ENCODE peak calls at places on chromosomes 2 and 18, in five cellular contexts. One of them, this sample, is unnamed.

GRCh38 chr2:102137138-102137537 is 5.4 kb upstream of the IL1R1 start:
- DNase-seq in BE2C: no peak
- DNase-seq in IMR-90: no peak
- DNase-seq in adrenal gland: no peak
- DNase-seq in GM13977: no peak
- DNase-seq in this sample: no peak

GRCh38 chr2:17791121-17791902 is 24.9 kb upstream of the MSGN1 start:
- DNase-seq in BE2C: no peak
- DNase-seq in IMR-90: peak
- DNase-seq in adrenal gland: no peak
- DNase-seq in GM13977: no peak
- DNase-seq in this sample: no peak

GRCh38 chr18:47689386-47689785 is 241.1 kb downstream of the SMAD2 start:
- DNase-seq in BE2C: no peak
- DNase-seq in IMR-90: no peak
- DNase-seq in adrenal gland: no peak
- DNase-seq in GM13977: no peak
- DNase-seq in this sample: no peak

GRCh38 chr18:59549797-59550516 is 147.3 kb downstream of the CCBE1 start:
- DNase-seq in BE2C: no peak
- DNase-seq in IMR-90: no peak
- DNase-seq in adrenal gland: peak
- DNase-seq in GM13977: no peak
- DNase-seq in this sample: no peak

GRCh38 chr18:26806224-26806623 is 59.3 kb downstream of the AQP4 start:
- DNase-seq in BE2C: no peak
- DNase-seq in IMR-90: no peak
- DNase-seq in adrenal gland: no peak
- DNase-seq in GM13977: no peak
- DNase-seq in this sample: no peak

GRCh38 chr2:29663266-29663665 is 258.1 kb downstream of the ALK start:
- DNase-seq in BE2C: no peak
- DNase-seq in IMR-90: peak
- DNase-seq in adrenal gland: no peak
- DNase-seq in GM13977: no peak
- DNase-seq in this sample: no peak

GRCh38 chr2:20391951-20392699 is 41.5 kb upstream of the PUM2 start:
- DNase-seq in BE2C: no peak
- DNase-seq in IMR-90: no peak
- DNase-seq in adrenal gland: no peak
- DNase-seq in GM13977: no peak
- DNase-seq in this sample: no peak

GRCh38 chr18:66495844-66496243 is 108.0 kb downstream of the CDH19 start:
- DNase-seq in BE2C: peak
- DNase-seq in IMR-90: no peak
- DNase-seq in adrenal gland: peak
- DNase-seq in GM13977: no peak
- DNase-seq in this sample: no peak

GRCh38 chr2:209936106-209936663 is 66.3 kb upstream of the RPE start:
- DNase-seq in BE2C: no peak
- DNase-seq in IMR-90: no peak
- DNase-seq in adrenal gland: no peak
- DNase-seq in GM13977: no peak
- DNase-seq in this sample: no peak

GRCh38 chr2:200089040-200089755 is 133.8 kb downstream of the MAIP1 start:
- DNase-seq in BE2C: no peak
- DNase-seq in IMR-90: peak
- DNase-seq in adrenal gland: no peak
- DNase-seq in GM13977: no peak
- DNase-seq in this sample: no peak

GRCh38 chr18:51275712-51276473 is 78.4 kb upstream of the MEX3C start:
- DNase-seq in BE2C: peak
- DNase-seq in IMR-90: peak
- DNase-seq in adrenal gland: peak
- DNase-seq in GM13977: no peak
- DNase-seq in this sample: no peak

DNA sequence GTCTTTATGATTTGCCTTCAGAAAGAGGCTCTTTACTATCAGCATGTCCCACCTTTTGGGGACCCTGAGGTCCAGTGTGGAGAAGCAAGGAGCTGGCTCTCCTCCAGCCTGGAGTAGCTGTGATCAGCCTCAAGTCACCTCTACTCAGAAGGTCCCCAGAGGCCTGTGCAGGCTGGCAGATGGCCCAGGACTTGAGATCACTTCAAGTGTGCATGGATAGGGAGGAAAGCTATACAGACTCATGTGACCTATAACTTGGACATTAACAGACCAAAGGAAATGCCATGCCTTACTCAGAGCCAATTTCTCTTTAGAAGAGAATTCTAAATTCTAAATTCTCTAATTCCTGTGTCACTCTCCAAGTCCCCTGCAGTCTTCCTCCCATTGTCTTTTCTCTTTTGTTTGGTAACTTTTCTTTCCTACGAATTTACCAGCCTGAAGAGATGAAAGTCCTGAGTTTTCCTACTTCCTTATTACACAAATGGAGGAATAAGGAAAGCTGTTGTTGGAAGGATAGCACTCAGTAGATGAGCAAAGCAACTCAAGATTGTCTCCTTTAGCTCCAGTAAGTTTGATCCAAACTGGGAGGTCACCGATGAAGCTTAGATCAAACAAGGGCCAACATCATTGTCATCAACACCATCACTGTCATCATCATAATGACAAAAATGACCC is 163.9 kb downstream of the GFPT1 start:
- DNase-seq in BE2C: peak
- DNase-seq in IMR-90: peak
- DNase-seq in adrenal gland: peak
- DNase-seq in GM13977: no peak
- DNase-seq in this sample: no peak
- TF ChIP-seq CTCF in BE2C: no peak
- TF ChIP-seq CTCF in IMR-90: no peak
- TF ChIP-seq CTCF in adrenal gland: no peak
- TF ChIP-seq CTCF in GM13977: no peak
- TF ChIP-seq CTCF in this sample: no peak

GRCh38 chr2:156065912-156066311 is 266.6 kb downstream of the NR4A2 start:
- DNase-seq in BE2C: no peak
- DNase-seq in IMR-90: no peak
- DNase-seq in adrenal gland: no peak
- DNase-seq in GM13977: no peak
- DNase-seq in this sample: no peak
- TF ChIP-seq CTCF in BE2C: no peak
- TF ChIP-seq CTCF in IMR-90: no peak
- TF ChIP-seq CTCF in adrenal gland: no peak
- TF ChIP-seq CTCF in GM13977: peak
- TF ChIP-seq CTCF in this sample: peak

GRCh38 chr2:160278889-160279196 is 78.8 kb upstream of the ITGB6 start:
- DNase-seq in BE2C: no peak
- DNase-seq in IMR-90: peak
- DNase-seq in adrenal gland: no peak
- DNase-seq in GM13977: no peak
- DNase-seq in this sample: no peak
- TF ChIP-seq CTCF in BE2C: peak
- TF ChIP-seq CTCF in IMR-90: peak
- TF ChIP-seq CTCF in adrenal gland: peak
- TF ChIP-seq CTCF in GM13977: no peak
- TF ChIP-seq CTCF in this sample: no peak

GRCh38 chr2:121635371-121635770 is 13.9 kb downstream of the CLASP1 start:
- DNase-seq in BE2C: no peak
- DNase-seq in IMR-90: no peak
- DNase-seq in adrenal gland: no peak
- DNase-seq in GM13977: no peak
- DNase-seq in this sample: no peak

GRCh38 chr2:121644715-121645114 is 4.5 kb downstream of the CLASP1 start:
- DNase-seq in BE2C: no peak
- DNase-seq in IMR-90: no peak
- DNase-seq in adrenal gland: no peak
- DNase-seq in GM13977: no peak
- DNase-seq in this sample: no peak

GRCh38 chr2:121638333-121638732 is 10.9 kb downstream of the CLASP1 start:
- DNase-seq in BE2C: no peak
- DNase-seq in IMR-90: no peak
- DNase-seq in adrenal gland: no peak
- DNase-seq in GM13977: no peak
- DNase-seq in this sample: no peak

GRCh38 chr2:121643877-121644276 is 5.4 kb downstream of the CLASP1 start:
- DNase-seq in BE2C: no peak
- DNase-seq in IMR-90: no peak
- DNase-seq in adrenal gland: no peak
- DNase-seq in GM13977: no peak
- DNase-seq in this sample: no peak

DNA sequence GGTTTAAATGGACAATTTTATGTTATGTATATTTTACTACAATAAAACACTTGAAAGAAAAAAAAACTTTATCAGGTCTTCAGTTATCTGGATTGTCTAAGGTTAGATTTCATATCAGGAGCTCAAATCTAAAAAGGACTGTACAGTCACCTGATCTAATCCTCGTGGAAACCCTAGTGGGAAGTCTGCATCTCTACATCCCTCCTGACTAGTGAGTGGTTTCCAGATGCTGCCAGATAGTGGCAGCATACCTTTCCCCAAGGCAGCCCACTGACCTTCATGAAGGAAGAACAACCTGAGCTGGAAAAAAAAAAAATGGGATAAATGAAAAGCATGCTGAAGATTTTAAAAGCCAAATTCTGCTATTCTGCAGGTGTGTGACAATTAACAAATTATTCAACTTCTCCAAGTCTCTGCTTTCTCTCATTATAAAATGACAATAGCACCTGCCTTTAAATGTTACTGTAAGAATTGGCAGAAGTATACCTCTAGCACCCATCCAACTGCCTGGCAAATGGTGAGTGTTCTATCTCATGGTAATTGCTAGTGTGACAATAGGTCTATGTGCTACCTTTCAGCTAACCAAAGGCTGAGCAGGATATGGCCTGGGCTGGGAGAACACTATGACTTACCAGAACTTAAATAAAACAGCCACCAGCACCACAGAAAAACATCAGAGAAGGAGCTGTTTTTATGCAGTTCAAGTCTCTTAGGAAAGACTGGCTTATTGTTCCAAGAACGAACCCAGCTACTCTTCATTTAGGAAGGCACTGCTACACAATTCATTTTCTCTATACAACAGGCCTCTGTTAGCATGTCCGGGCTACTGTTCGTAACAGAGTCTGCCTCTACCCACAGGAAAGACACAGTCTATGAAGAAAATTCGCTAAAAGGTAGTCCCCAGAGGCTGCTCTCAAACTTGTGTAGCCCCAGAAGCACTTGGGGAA is 8.6 kb downstream of the CLASP1 start:
- DNase-seq in BE2C: no peak
- DNase-seq in IMR-90: no peak
- DNase-seq in adrenal gland: no peak
- DNase-seq in GM13977: no peak
- DNase-seq in this sample: no peak
- TF ChIP-seq CTCF in BE2C: no peak
- TF ChIP-seq CTCF in IMR-90: no peak
- TF ChIP-seq CTCF in adrenal gland: no peak
- TF ChIP-seq CTCF in GM13977: no peak
- TF ChIP-seq CTCF in this sample: no peak

DNA sequence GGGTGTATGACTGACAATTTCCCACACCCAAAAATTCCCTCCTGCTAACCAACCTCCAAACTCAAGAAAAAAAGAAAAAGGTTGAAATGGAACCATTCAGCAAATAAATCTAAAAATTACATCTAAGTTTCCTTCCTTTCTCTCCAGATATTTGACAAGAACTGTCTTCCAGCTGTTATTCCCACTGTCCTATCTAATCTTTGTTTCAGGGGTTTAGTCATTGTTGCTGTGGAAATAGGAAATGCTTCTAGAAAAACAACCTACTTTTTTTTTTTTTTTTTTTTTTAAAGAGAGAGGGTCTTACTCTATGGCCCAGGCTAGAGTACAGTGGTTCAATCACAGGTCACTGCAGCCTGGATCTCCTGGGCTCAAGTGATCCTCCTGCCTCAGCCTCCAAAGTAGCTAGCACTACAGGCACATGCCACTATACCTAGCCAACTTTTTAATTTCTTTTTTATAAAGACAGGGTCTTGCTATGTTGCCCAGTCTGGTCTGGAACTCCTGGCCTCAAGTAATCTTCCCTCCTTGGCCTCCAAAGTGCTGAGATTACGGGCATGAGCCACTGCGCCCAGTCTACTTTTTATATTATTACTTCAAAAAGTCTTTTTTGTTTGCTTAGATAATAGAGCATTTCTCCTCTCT is 88.1 kb downstream of the ITSN2 start:
- DNase-seq in BE2C: no peak
- DNase-seq in IMR-90: no peak
- DNase-seq in adrenal gland: no peak
- DNase-seq in GM13977: no peak
- DNase-seq in this sample: no peak
- TF ChIP-seq CTCF in BE2C: no peak
- TF ChIP-seq CTCF in IMR-90: no peak
- TF ChIP-seq CTCF in adrenal gland: no peak
- TF ChIP-seq CTCF in GM13977: no peak
- TF ChIP-seq CTCF in this sample: no peak

DNA sequence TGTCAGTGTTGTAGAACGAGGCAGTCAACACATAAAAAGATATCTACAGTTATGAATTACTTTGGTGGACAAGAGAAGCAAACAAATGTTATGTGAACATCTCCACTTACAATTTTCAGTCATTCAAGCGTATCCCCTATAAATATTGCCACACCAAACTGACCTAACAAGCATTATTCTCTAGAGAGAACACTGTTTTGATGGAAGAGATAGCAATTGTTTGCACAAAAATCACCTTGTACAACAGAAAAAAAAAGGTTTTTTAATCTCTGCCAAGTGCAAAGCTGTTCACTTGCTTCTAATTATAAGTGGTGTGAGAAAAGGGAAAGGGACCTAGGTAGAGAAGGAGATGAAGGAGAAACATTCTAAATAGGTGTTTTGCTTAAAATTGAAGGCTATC is 33.8 kb downstream of the PID1 start:
- DNase-seq in BE2C: no peak
- DNase-seq in IMR-90: no peak
- DNase-seq in adrenal gland: no peak
- DNase-seq in GM13977: no peak
- DNase-seq in this sample: no peak
- TF ChIP-seq CTCF in BE2C: no peak
- TF ChIP-seq CTCF in IMR-90: no peak
- TF ChIP-seq CTCF in adrenal gland: no peak
- TF ChIP-seq CTCF in GM13977: no peak
- TF ChIP-seq CTCF in this sample: no peak

GRCh38 chr18:77702686-77703085 is 453.0 kb downstream of the GALR1 start:
- DNase-seq in BE2C: peak
- DNase-seq in IMR-90: peak
- DNase-seq in adrenal gland: no peak
- DNase-seq in GM13977: no peak
- DNase-seq in this sample: no peak
- TF ChIP-seq CTCF in BE2C: peak
- TF ChIP-seq CTCF in IMR-90: no peak
- TF ChIP-seq CTCF in adrenal gland: peak
- TF ChIP-seq CTCF in GM13977: peak
- TF ChIP-seq CTCF in this sample: peak

This sample was measured in GM10248.